ENCODE peak calls at places on chromosomes 2 and 18, in six cellular contexts. One of them, this sample, is unnamed.
A peak's percentile ranks its signal among the peaks of the same experiment; 100 is the strongest.

GRCh38 chr18:39435986-39436385 is 1870.4 kb upstream of the CELF4 start:
- DNase-seq in KBM-7: no peak
- DNase-seq in naive thymus-derived CD4-positive, alpha-beta T cell: no peak
- DNase-seq in A172: no peak
- DNase-seq in activated effector memory CD4-positive, alpha-beta T cell treated with Interleukin-2 at 50 U/mL for 16 hours: no peak
- DNase-seq in ACHN: peak; percentile 19
- DNase-seq in this sample: no peak

GRCh38 chr2:190213441-190214335 is 105.9 kb downstream of the HIBCH start:
- DNase-seq in naive thymus-derived CD4-positive, alpha-beta T cell: no peak
- DNase-seq in ACHN: no peak
- DNase-seq in KBM-7: no peak
- DNase-seq in activated effector memory CD4-positive, alpha-beta T cell treated with Interleukin-2 at 50 U/mL for 16 hours: no peak
- DNase-seq in A172: peak; percentile 22
- DNase-seq in this sample: no peak

GRCh38 chr2:75157435-75157834 is 41.9 kb downstream of the TACR1 start:
- DNase-seq in KBM-7: no peak
- DNase-seq in ACHN: no peak
- DNase-seq in naive thymus-derived CD4-positive, alpha-beta T cell: no peak
- DNase-seq in activated effector memory CD4-positive, alpha-beta T cell treated with Interleukin-2 at 50 U/mL for 16 hours: no peak
- DNase-seq in A172: no peak
- DNase-seq in this sample: no peak

GRCh38 chr2:230691005-230691647 is 21.5 kb upstream of the CAB39 start:
- DNase-seq in A172: peak; percentile 90
- DNase-seq in KBM-7: no peak
- DNase-seq in ACHN: peak; percentile 96
- DNase-seq in activated effector memory CD4-positive, alpha-beta T cell treated with Interleukin-2 at 50 U/mL for 16 hours: no peak
- DNase-seq in naive thymus-derived CD4-positive, alpha-beta T cell: no peak
- DNase-seq in this sample: no peak

GRCh38 chr2:44358498-44358897 is 2.8 kb downstream of the PREPL start:
- DNase-seq in KBM-7: peak; percentile 42
- DNase-seq in A172: peak; percentile 67
- DNase-seq in naive thymus-derived CD4-positive, alpha-beta T cell: no peak
- DNase-seq in ACHN: peak; percentile 58
- DNase-seq in activated effector memory CD4-positive, alpha-beta T cell treated with Interleukin-2 at 50 U/mL for 16 hours: peak; percentile 8
- DNase-seq in this sample: peak; percentile 52

GRCh38 chr2:145530653-145531052 is 1010.7 kb upstream of the ZEB2 start:
- DNase-seq in ACHN: no peak
- DNase-seq in A172: no peak
- DNase-seq in KBM-7: no peak
- DNase-seq in naive thymus-derived CD4-positive, alpha-beta T cell: no peak
- DNase-seq in activated effector memory CD4-positive, alpha-beta T cell treated with Interleukin-2 at 50 U/mL for 16 hours: no peak
- DNase-seq in this sample: no peak

GRCh38 chr2:167135691-167136090 is 247.4 kb downstream of the XIRP2 start:
- DNase-seq in A172: no peak
- DNase-seq in activated effector memory CD4-positive, alpha-beta T cell treated with Interleukin-2 at 50 U/mL for 16 hours: no peak
- DNase-seq in ACHN: no peak
- DNase-seq in KBM-7: no peak
- DNase-seq in naive thymus-derived CD4-positive, alpha-beta T cell: peak; percentile 7
- DNase-seq in this sample: no peak

GRCh38 chr2:188786368-188786781 is 187.8 kb upstream of the COL3A1 start:
- DNase-seq in KBM-7: no peak
- DNase-seq in activated effector memory CD4-positive, alpha-beta T cell treated with Interleukin-2 at 50 U/mL for 16 hours: no peak
- DNase-seq in naive thymus-derived CD4-positive, alpha-beta T cell: no peak
- DNase-seq in A172: peak; percentile 84
- DNase-seq in ACHN: no peak
- DNase-seq in this sample: no peak

GRCh38 chr18:2994603-2995432 is 18.1 kb downstream of the LPIN2 start:
- DNase-seq in naive thymus-derived CD4-positive, alpha-beta T cell: peak; percentile 77
- DNase-seq in A172: no peak
- DNase-seq in activated effector memory CD4-positive, alpha-beta T cell treated with Interleukin-2 at 50 U/mL for 16 hours: peak; percentile 57
- DNase-seq in ACHN: no peak
- DNase-seq in KBM-7: peak; percentile 76
- DNase-seq in this sample: peak; percentile 77

GRCh38 chr2:162475661-162476060 is 131.7 kb downstream of the GCA start:
- DNase-seq in KBM-7: no peak
- DNase-seq in activated effector memory CD4-positive, alpha-beta T cell treated with Interleukin-2 at 50 U/mL for 16 hours: no peak
- DNase-seq in ACHN: no peak
- DNase-seq in A172: peak; percentile 71
- DNase-seq in naive thymus-derived CD4-positive, alpha-beta T cell: no peak
- DNase-seq in this sample: no peak

GRCh38 chr18:6652098-6652497 is 77.4 kb upstream of the ARHGAP28 start:
- DNase-seq in ACHN: no peak
- DNase-seq in activated effector memory CD4-positive, alpha-beta T cell treated with Interleukin-2 at 50 U/mL for 16 hours: no peak
- DNase-seq in A172: no peak
- DNase-seq in naive thymus-derived CD4-positive, alpha-beta T cell: no peak
- DNase-seq in KBM-7: no peak
- DNase-seq in this sample: no peak

GRCh38 chr18:70423988-70424387 is 135.1 kb downstream of the SOCS6 start:
- DNase-seq in KBM-7: no peak
- DNase-seq in ACHN: no peak
- DNase-seq in activated effector memory CD4-positive, alpha-beta T cell treated with Interleukin-2 at 50 U/mL for 16 hours: no peak
- DNase-seq in naive thymus-derived CD4-positive, alpha-beta T cell: no peak
- DNase-seq in A172: peak; percentile 35
- DNase-seq in this sample: no peak

GRCh38 chr18:51655327-51655698 is 457.8 kb upstream of the MEX3C start:
- DNase-seq in activated effector memory CD4-positive, alpha-beta T cell treated with Interleukin-2 at 50 U/mL for 16 hours: no peak
- DNase-seq in A172: no peak
- DNase-seq in ACHN: no peak
- DNase-seq in naive thymus-derived CD4-positive, alpha-beta T cell: no peak
- DNase-seq in KBM-7: no peak
- DNase-seq in this sample: no peak

GRCh38 chr2:173760553-173760952 is 204.6 kb downstream of the SP3 start:
- DNase-seq in naive thymus-derived CD4-positive, alpha-beta T cell: no peak
- DNase-seq in A172: no peak
- DNase-seq in activated effector memory CD4-positive, alpha-beta T cell treated with Interleukin-2 at 50 U/mL for 16 hours: no peak
- DNase-seq in ACHN: no peak
- DNase-seq in KBM-7: no peak
- DNase-seq in this sample: no peak

GRCh38 chr2:189506514-189506976 is 65.3 kb downstream of the WDR75 start:
- DNase-seq in ACHN: no peak
- DNase-seq in KBM-7: no peak
- DNase-seq in naive thymus-derived CD4-positive, alpha-beta T cell: no peak
- DNase-seq in A172: peak; percentile 77
- DNase-seq in activated effector memory CD4-positive, alpha-beta T cell treated with Interleukin-2 at 50 U/mL for 16 hours: no peak
- DNase-seq in this sample: no peak

GRCh38 chr2:5164806-5165525 is 527.2 kb upstream of the SOX11 start:
- DNase-seq in naive thymus-derived CD4-positive, alpha-beta T cell: no peak
- DNase-seq in KBM-7: no peak
- DNase-seq in ACHN: peak; percentile 21
- DNase-seq in A172: peak; percentile 88
- DNase-seq in activated effector memory CD4-positive, alpha-beta T cell treated with Interleukin-2 at 50 U/mL for 16 hours: no peak
- DNase-seq in this sample: no peak

GRCh38 chr18:45518770-45519169 is 96.5 kb upstream of the SLC14A2 start:
- DNase-seq in A172: no peak
- DNase-seq in ACHN: no peak
- DNase-seq in KBM-7: no peak
- DNase-seq in activated effector memory CD4-positive, alpha-beta T cell treated with Interleukin-2 at 50 U/mL for 16 hours: no peak
- DNase-seq in naive thymus-derived CD4-positive, alpha-beta T cell: no peak
- DNase-seq in this sample: no peak

GRCh38 chr2:106030287-106031268 is 163.5 kb downstream of the UXS1 start:
- DNase-seq in ACHN: no peak
- DNase-seq in KBM-7: no peak
- DNase-seq in naive thymus-derived CD4-positive, alpha-beta T cell: no peak
- DNase-seq in A172: peak; percentile 36
- DNase-seq in activated effector memory CD4-positive, alpha-beta T cell treated with Interleukin-2 at 50 U/mL for 16 hours: no peak
- DNase-seq in this sample: no peak

GRCh38 chr2:43225788-43226557 is 433 bp downstream of the ZFP36L2 start:
- DNase-seq in KBM-7: peak; percentile 78
- DNase-seq in ACHN: peak; percentile 64
- DNase-seq in activated effector memory CD4-positive, alpha-beta T cell treated with Interleukin-2 at 50 U/mL for 16 hours: peak; percentile 43
- DNase-seq in naive thymus-derived CD4-positive, alpha-beta T cell: no peak
- DNase-seq in A172: peak; percentile 42
- DNase-seq in this sample: peak; percentile 47

GRCh38 chr2:217996345-217996744 is 6.5 kb downstream of the TNS1 start:
- DNase-seq in naive thymus-derived CD4-positive, alpha-beta T cell: no peak
- DNase-seq in KBM-7: no peak
- DNase-seq in A172: peak; percentile 57
- DNase-seq in ACHN: no peak
- DNase-seq in activated effector memory CD4-positive, alpha-beta T cell treated with Interleukin-2 at 50 U/mL for 16 hours: no peak
- DNase-seq in this sample: no peak

GRCh38 chr2:97677480-97677879 is 8.0 kb downstream of the C2orf92 start:
- DNase-seq in activated effector memory CD4-positive, alpha-beta T cell treated with Interleukin-2 at 50 U/mL for 16 hours: no peak
- DNase-seq in A172: no peak
- DNase-seq in ACHN: no peak
- DNase-seq in KBM-7: no peak
- DNase-seq in naive thymus-derived CD4-positive, alpha-beta T cell: no peak
- DNase-seq in this sample: no peak

GRCh38 chr2:105969552-105969951 is 224.5 kb downstream of the UXS1 start:
- DNase-seq in ACHN: no peak
- DNase-seq in activated effector memory CD4-positive, alpha-beta T cell treated with Interleukin-2 at 50 U/mL for 16 hours: no peak
- DNase-seq in KBM-7: peak; percentile 57
- DNase-seq in naive thymus-derived CD4-positive, alpha-beta T cell: no peak
- DNase-seq in A172: no peak
- DNase-seq in this sample: no peak

GRCh38 chr2:99201959-99202678 is 21.1 kb downstream of the MRPL30 start:
- DNase-seq in ACHN: no peak
- DNase-seq in activated effector memory CD4-positive, alpha-beta T cell treated with Interleukin-2 at 50 U/mL for 16 hours: no peak
- DNase-seq in A172: no peak
- DNase-seq in naive thymus-derived CD4-positive, alpha-beta T cell: no peak
- DNase-seq in KBM-7: no peak
- DNase-seq in this sample: no peak

GRCh38 chr18:80169607-80170006 is 60.5 kb downstream of the ADNP2 start:
- DNase-seq in A172: no peak
- DNase-seq in naive thymus-derived CD4-positive, alpha-beta T cell: no peak
- DNase-seq in ACHN: no peak
- DNase-seq in KBM-7: no peak
- DNase-seq in activated effector memory CD4-positive, alpha-beta T cell treated with Interleukin-2 at 50 U/mL for 16 hours: no peak
- DNase-seq in this sample: no peak